ENCODE peak calls at places on chromosomes 5 and 9, in six cellular contexts. M, U, K, B, Y and I are unnamed samples.

GRCh38 chr5:151078490-151079262 is 2.2 kb downstream of the TNIP1 start:
- DNase-seq in B (no peak), U (no peak), M (no peak), K (no peak), Y (no peak), I (peak; percentile 54)

GRCh38 chr5:66207800-66208561 is 63.9 kb downstream of the SREK1 start:
- DNase-seq in B (no peak), Y (no peak), K (no peak), U (no peak), M (peak; percentile 69), I (no peak)

GRCh38 chr5:90153031-90153430 is 256.5 kb downstream of the CETN3 start:
- DNase-seq in U (no peak), B (no peak), K (no peak), Y (no peak), M (no peak), I (no peak)

GRCh38 chr5:134526483-134527155 is 1.1 kb downstream of the JADE2 start:
- DNase-seq in Y (peak; percentile 95), B (peak; percentile 75), K (peak; percentile 89), M (peak; percentile 82), U (no peak), I (peak; percentile 87)

GRCh38 chr5:73532195-73532594 is 33.2 kb downstream of the ANKRA2 start:
- DNase-seq in Y (peak; percentile 57), M (no peak), U (no peak), K (no peak), B (no peak), I (no peak)

GRCh38 chr9:95641591-95641990 is 124.8 kb upstream of the PTCH1 start:
- DNase-seq in M (no peak), K (no peak), B (peak; percentile 38), U (peak; percentile 70), Y (no peak), I (no peak)

GRCh38 chr5:129271309-129271708 is 176.8 kb downstream of the ISOC1 start:
- DNase-seq in K (no peak), B (no peak), Y (no peak), M (no peak), U (no peak), I (no peak)

GRCh38 chr9:70020217-70020616 is 23.4 kb upstream of the MAMDC2 start:
- DNase-seq in K (no peak), U (no peak), B (no peak), Y (no peak), M (no peak), I (no peak)

GRCh38 chr9:91781116-91781515 is 168.9 kb downstream of the ROR2 start:
- DNase-seq in M (no peak), Y (no peak), U (no peak), K (no peak), B (no peak), I (no peak)

GRCh38 chr9:121362813-121363585 is 7.1 kb downstream of the STOM start:
- DNase-seq in K (no peak), B (no peak), M (no peak), Y (no peak), U (no peak), I (no peak)

GRCh38 chr5:95599252-95599651 is 20.6 kb upstream of the GPR150 start:
- DNase-seq in K (no peak), B (no peak), M (no peak), U (no peak), Y (no peak), I (no peak)

GRCh38 chr9:83538172-83538889 is at the start of gene FRMD3:
- DNase-seq in K (peak; percentile 94), B (peak; percentile 91), Y (no peak), M (peak; percentile 66), U (no peak), I (peak; percentile 75)

GRCh38 chr9:133153227-133154096 is 10.3 kb downstream of the GBGT1 start:
- DNase-seq in K (peak; percentile 65), B (peak; percentile 38), Y (no peak), M (no peak), U (no peak), I (no peak)

GRCh38 chr9:87498046-87498815 is 564 bp downstream of the DAPK1 start:
- DNase-seq in B (no peak), U (no peak), K (peak; percentile 67), Y (no peak), M (peak; percentile 40), I (peak; percentile 45)

GRCh38 chr5:75260708-75261107 is 24.0 kb upstream of the ANKRD31 start:
- DNase-seq in U (no peak), K (no peak), M (no peak), Y (no peak), B (no peak), I (no peak)

GRCh38 chr9:9412241-9412640 is 1200.6 kb downstream of the PTPRD start:
- DNase-seq in B (no peak), M (no peak), Y (no peak), U (no peak), K (no peak), I (no peak)

GRCh38 chr5:136781464-136781863 is 416.1 kb upstream of the TRPC7 start:
- DNase-seq in U (no peak), B (no peak), Y (no peak), K (no peak), M (no peak), I (no peak)

GRCh38 chr5:1878050-1878849 is 4.5 kb downstream of the IRX4 start:
- DNase-seq in Y (no peak), U (no peak), M (no peak), B (no peak), K (no peak), I (no peak)

GRCh38 chr5:119418782-119419101 is 33.6 kb upstream of the HSD17B4 start:
- DNase-seq in B (no peak), Y (no peak), K (no peak), U (no peak), M (no peak), I (no peak)

GRCh38 chr9:134779640-134780039 is 101.0 kb upstream of the FCN2 start:
- DNase-seq in K (no peak), Y (no peak), U (no peak), M (no peak), B (no peak), I (no peak)

GRCh38 chr9:134776080-134776796 is 104.4 kb upstream of the FCN2 start:
- DNase-seq in U (no peak), K (no peak), M (no peak), B (no peak), Y (no peak), I (no peak)

GRCh38 chr9:134777153-134777552 is 103.5 kb upstream of the FCN2 start:
- DNase-seq in B (no peak), K (no peak), Y (no peak), M (no peak), U (no peak), I (no peak)

GRCh38 chr9:134778841-134779411 is 101.7 kb upstream of the FCN2 start:
- DNase-seq in M (peak; percentile 63), B (peak; percentile 88), Y (no peak), U (no peak), K (peak; percentile 77), I (peak; percentile 53)

DNA sequence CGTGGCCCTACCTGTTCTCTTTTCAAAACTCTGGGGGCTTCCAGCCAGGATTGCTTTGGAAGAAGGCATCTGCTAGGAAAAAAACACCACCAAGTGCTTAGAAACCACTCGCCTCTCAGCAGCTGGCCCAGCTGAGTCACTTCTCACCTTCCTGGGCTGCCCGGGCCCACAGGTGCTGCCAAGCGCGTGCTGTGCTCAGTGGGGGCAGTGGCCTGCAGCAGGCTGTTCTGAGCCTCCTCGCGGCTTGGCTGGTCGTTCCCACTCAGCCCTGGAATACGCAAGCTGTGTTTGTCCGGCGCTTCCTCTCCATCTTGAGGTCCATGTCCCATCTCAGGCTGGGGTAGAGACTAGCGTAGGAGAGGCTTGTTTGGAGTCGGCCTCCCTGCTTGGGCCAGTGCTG is 102.5 kb upstream of the FCN2 start:
- DNase-seq in Y (no peak), U (no peak), K (no peak), M (no peak), B (no peak), I (peak; percentile 19)
- H3K36me3 ChIP-seq in Y (peaks cover 56% of the 10 kb centered on the region), U (peaks cover 32% of the 10 kb centered on the region), K (peaks cover 12% of the 10 kb centered on the region), M (no peaks in the 10 kb centered on the region), B (no peaks in the 10 kb centered on the region), I (no peaks in the 10 kb centered on the region)

GRCh38 chr9:35731415-35732184 is 395 bp downstream of the TLN1 start:
- DNase-seq in U (no peak), K (no peak), B (no peak), M (no peak), Y (no peak), I (no peak)
- TF ChIP-seq POLR2A in U (no peak), K (no peak), B (no peak), M (no peak), Y (no peak), I (peak; percentile 36)

GRCh38 chr5:67619235-67619634 is 422.6 kb upstream of the CD180 start:
- DNase-seq in M (no peak), Y (no peak), U (no peak), K (no peak), B (no peak), I (no peak)

GRCh38 chr5:67621040-67621397 is 424.4 kb upstream of the CD180 start:
- DNase-seq in U (no peak), K (no peak), Y (no peak), M (no peak), B (no peak), I (no peak)

GRCh38 chr5:67620386-67621039 is 423.9 kb upstream of the CD180 start:
- DNase-seq in K (no peak), U (no peak), Y (no peak), B (no peak), M (no peak), I (peak; percentile 17)

GRCh38 chr5:67619636-67620035 is 423.0 kb upstream of the CD180 start:
- DNase-seq in U (no peak), Y (no peak), B (peak; percentile 37), K (no peak), M (peak; percentile 58), I (no peak)

GRCh38 chr5:67623078-67623477 is 426.5 kb upstream of the CD180 start:
- DNase-seq in U (no peak), M (no peak), Y (no peak), B (no peak), K (no peak), I (no peak)
- H3K27ac ChIP-seq in U (no peak overlapping the region), M (no peak overlapping the region), Y (no peak overlapping the region), B (no peak overlapping the region), K (no peak overlapping the region), I (no peak overlapping the region)

GRCh38 chr5:14743601-14744295 is 79.2 kb downstream of the OTULIN start:
- DNase-seq in M (no peak), U (no peak), B (no peak), K (no peak), Y (no peak), I (no peak)

GRCh38 chr5:14748180-14748900 is 83.8 kb downstream of the OTULIN start:
- DNase-seq in K (no peak), U (no peak), M (no peak), Y (no peak), B (no peak), I (no peak)

GRCh38 chr5:14744296-14745187 is 80.0 kb downstream of the OTULIN start:
- DNase-seq in Y (no peak), B (no peak), U (no peak), M (no peak), K (no peak), I (no peak)

GRCh38 chr5:14745188-14745563 is 80.7 kb downstream of the OTULIN start:
- DNase-seq in Y (no peak), B (no peak), U (no peak), M (no peak), K (no peak), I (no peak)

DNA sequence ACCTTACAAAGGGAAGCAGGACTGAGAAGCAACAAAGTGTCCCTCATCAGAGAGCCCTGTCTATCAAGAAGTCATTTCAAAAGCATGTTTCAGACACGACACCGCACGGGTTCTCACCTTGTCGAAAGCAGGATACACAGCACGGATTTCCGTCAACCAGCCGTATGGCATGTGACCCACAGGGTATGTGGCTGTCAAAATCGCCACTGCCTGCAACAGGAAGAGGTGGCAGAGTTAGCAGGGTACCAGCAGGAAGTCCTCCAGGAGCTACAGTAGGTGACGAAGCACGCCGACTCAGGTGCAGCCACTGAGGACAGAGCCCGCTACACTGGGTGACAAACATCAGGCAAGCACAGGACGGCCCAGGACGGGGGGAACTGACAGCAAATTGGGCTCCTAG is 81.2 kb downstream of the OTULIN start:
- DNase-seq in U (no peak), M (no peak), K (no peak), Y (no peak), B (no peak), I (no peak)
- H3K36me3 ChIP-seq in U (no peaks in the 10 kb centered on the region), M (no peaks in the 10 kb centered on the region), K (peaks cover 61% of the 10 kb centered on the region), Y (peaks cover 89% of the 10 kb centered on the region), B (no peaks in the 10 kb centered on the region), I (no peaks in the 10 kb centered on the region)